ENCODE peak calls at places on chromosome X, in five cellular contexts. O is LoVo, R is B cell, W is memory B cell, P is NCI-H524. E is an unnamed sample.

GRCh38 chrX:97691901-97692455 is 808.3 kb downstream of the RPA4 start:
- DNase-seq in W (no peak), P (no peak), R (no peak), O (no peak), E (no peak)

GRCh38 chrX:65689377-65689776 is 21.9 kb downstream of the MSN start:
- DNase-seq in O (no peak), W (no peak), R (no peak), P (no peak), E (no peak)

GRCh38 chrX:134999469-134999868 is 8.7 kb downstream of the SMIM10 start:
- DNase-seq in P (peak; percentile 7), O (peak; percentile 19), R (peak; percentile 9), W (no peak), E (no peak)

GRCh38 chrX:150406559-150406958 is 43.4 kb downstream of the MAMLD1 start:
- DNase-seq in O (no peak), W (no peak), R (no peak), P (no peak), E (no peak)

GRCh38 chrX:44105228-44105913 is 132.2 kb upstream of the NDP start:
- DNase-seq in P (no peak), O (no peak), W (no peak), R (no peak), E (no peak)

GRCh38 chrX:46750829-46751228 is 8.1 kb downstream of the SLC9A7 start:
- DNase-seq in R (no peak), P (peak; percentile 70), W (no peak), O (no peak), E (no peak)

GRCh38 chrX:74382613-74383012 is 38.7 kb upstream of the SLC16A2 start:
- DNase-seq in O (peak; percentile 24), R (peak; percentile 51), W (peak; percentile 30), P (peak; percentile 31), E (no peak)

GRCh38 chrX:57573754-57574153 is 18.1 kb upstream of the ZXDB start:
- DNase-seq in R (peak; percentile 21), W (peak; percentile 1), O (no peak), P (peak; percentile 1), E (no peak)

GRCh38 chrX:11447418-11447817 is 154.2 kb downstream of the AMELX start:
- DNase-seq in W (no peak), R (no peak), O (no peak), P (no peak), E (no peak)

GRCh38 chrX:107716045-107716684 is 59.4 kb downstream of the TSC22D3 start:
- DNase-seq in W (peak; percentile 25), O (no peak), R (peak; percentile 40), P (peak; percentile 20), E (no peak)

GRCh38 chrX:16458208-16458607 is 191.8 kb upstream of the S100G start:
- DNase-seq in W (no peak), O (no peak), P (peak; percentile 34), R (no peak), E (no peak)

GRCh38 chrX:1534321-1535168 is 2.4 kb downstream of the P2RY8 start:
- DNase-seq in R (peak; percentile 57), P (peak; percentile 75), W (no peak), O (no peak), E (no peak)

GRCh38 chrX:143854006-143854405 is 29.9 kb upstream of the UBE2NL start:
- DNase-seq in R (no peak), W (no peak), O (no peak), P (no peak), E (no peak)

GRCh38 chrX:119503484-119503861 is 35.2 kb downstream of the SLC25A5 start:
- DNase-seq in P (no peak), O (peak; percentile 60), R (no peak), W (no peak), E (no peak)

GRCh38 chrX:140525448-140525847 is 20.6 kb upstream of the SOX3 start:
- DNase-seq in O (no peak), W (no peak), P (no peak), R (no peak), E (no peak)

GRCh38 chrX:107420571-107420970 is 28.9 kb upstream of the FRMPD3 start:
- DNase-seq in W (no peak), P (no peak), R (no peak), O (no peak), E (no peak)

GRCh38 chrX:145729635-145730034 is 88.0 kb upstream of the SLITRK2 start:
- DNase-seq in P (no peak), R (no peak), O (no peak), W (no peak), E (peak; percentile 8)

GRCh38 chrX:93319604-93320003 is 353.8 kb downstream of the NAP1L3 start:
- DNase-seq in P (no peak), W (no peak), R (no peak), O (no peak), E (no peak)

GRCh38 chrX:2676794-2677675 is 14.1 kb upstream of the CD99 start:
- DNase-seq in R (no peak), W (no peak), O (peak; percentile 16), P (no peak), E (no peak)

GRCh38 chrX:136115124-136115908 is 32.0 kb upstream of the FHL1 start:
- DNase-seq in O (no peak), R (no peak), W (no peak), P (no peak), E (no peak)

GRCh38 chrX:56572975-56573374 is 9.5 kb downstream of the UBQLN2 start:
- DNase-seq in P (no peak), W (no peak), R (no peak), O (no peak), E (no peak)

GRCh38 chrX:101429934-101430333 is 21.9 kb downstream of the HNRNPH2 start:
- DNase-seq in R (no peak), W (no peak), O (no peak), P (no peak), E (no peak)

GRCh38 chrX:29461039-29461438 is 754.3 kb upstream of the MAGEB2 start:
- DNase-seq in O (no peak), W (no peak), P (no peak), R (no peak), E (no peak)

GRCh38 chrX:124507276-124507675 is 160.9 kb downstream of the SH2D1A start:
- DNase-seq in R (no peak), P (no peak), O (no peak), W (no peak), E (no peak)

GRCh38 chrX:118807151-118808017 is 16.2 kb upstream of the ZCCHC12 start:
- DNase-seq in P (peak; percentile 34), R (peak; percentile 72), W (peak; percentile 28), O (peak; percentile 44), E (no peak)

GRCh38 chrX:21745756-21746155 is 12.2 kb downstream of the SMPX start:
- DNase-seq in R (peak; percentile 44), W (peak; percentile 18), O (no peak), P (peak; percentile 14), E (no peak)

GRCh38 chrX:100368167-100368566 is 41.9 kb downstream of the PCDH19 start:
- DNase-seq in P (peak; percentile 8), W (no peak), R (no peak), O (no peak), E (no peak)